ENCODE peak calls at places on chromosomes 16 and 17, in seven cellular contexts. G, I, P, Z, N, S and K are unnamed samples.

GRCh38 chr16:54431041-54431996 is 144.7 kb upstream of the IRX3 start:
- DNase-seq in G (no peak), I (peak; percentile 12), P (no peak), Z (no peak), N (no peak), S (no peak), K (peak; percentile 12)

GRCh38 chr16:5979905-5980550 is 882.4 kb upstream of the EEF2KMT start:
- DNase-seq in G (no peak), I (no peak), P (no peak), Z (no peak), N (no peak), S (no peak), K (no peak)

GRCh38 chr16:50549561-50549915 is 1.3 kb downstream of the NKD1 start:
- DNase-seq in G (no peak), I (no peak), P (no peak), Z (no peak), N (no peak), S (no peak), K (no peak)

GRCh38 chr16:3998793-3999478 is 117.3 kb downstream of the ADCY9 start:
- DNase-seq in G (peak; percentile 28), I (no peak), P (no peak), Z (peak; percentile 53), N (peak; percentile 48), S (peak; percentile 56), K (no peak)

GRCh38 chr17:21375162-21375560 is 996 bp upstream of the KCNJ12 start:
- DNase-seq in G (no peak), I (no peak), P (no peak), Z (no peak), N (no peak), S (no peak), K (no peak)

GRCh38 chr17:79988163-79988971 is 47.3 kb downstream of the TBC1D16 start:
- DNase-seq in G (peak; percentile 47), I (peak; percentile 93), P (no peak), Z (no peak), N (peak; percentile 92), S (no peak), K (peak; percentile 44)

GRCh38 chr16:73053379-73054130 is 5.6 kb upstream of the ZFHX3 start:
- DNase-seq in G (no peak), I (peak; percentile 78), P (no peak), Z (peak; percentile 42), N (peak; percentile 77), S (no peak), K (peak; percentile 82)

GRCh38 chr16:6835941-6836340 is 496.7 kb upstream of the RBFOX1 start:
- DNase-seq in G (no peak), I (no peak), P (no peak), Z (no peak), N (no peak), S (no peak), K (no peak)

GRCh38 chr16:81593481-81593880 is 148.9 kb downstream of the CMIP start:
- DNase-seq in G (no peak), I (no peak), P (no peak), Z (no peak), N (no peak), S (no peak), K (peak; percentile 52)

GRCh38 chr16:82738699-82739098 is 111.9 kb downstream of the CDH13 start:
- DNase-seq in G (no peak), I (peak; percentile 4), P (no peak), Z (no peak), N (peak; percentile 23), S (no peak), K (no peak)

GRCh38 chr17:61815863-61816523 is 47.3 kb downstream of the BRIP1 start:
- DNase-seq in G (no peak), I (no peak), P (no peak), Z (no peak), N (no peak), S (no peak), K (no peak)

GRCh38 chr17:7478276-7479138 is 924 bp downstream of the ZBTB4 start:
- DNase-seq in G (peak; percentile 77), I (peak; percentile 13), P (peak; percentile 59), Z (peak; percentile 67), N (peak; percentile 49), S (peak; percentile 63), K (peak; percentile 24)

GRCh38 chr17:31414590-31414918 is 23.1 kb downstream of the RAB11FIP4 start:
- DNase-seq in G (no peak), I (no peak), P (no peak), Z (no peak), N (no peak), S (no peak), K (no peak)

GRCh38 chr17:80262291-80262690 is 1.6 kb downstream of the RNF213 start:
- DNase-seq in G (no peak), I (no peak), P (no peak), Z (no peak), N (no peak), S (no peak), K (no peak)

GRCh38 chr17:65794572-65794971 is 233.1 kb upstream of the AXIN2 start:
- DNase-seq in G (no peak), I (peak; percentile 82), P (no peak), Z (peak; percentile 36), N (peak; percentile 36), S (no peak), K (peak; percentile 53)

GRCh38 chr17:63476857-63477470 is at the start of gene ACE:
- DNase-seq in G (no peak), I (peak; percentile 54), P (no peak), Z (peak; percentile 90), N (no peak), S (peak; percentile 40), K (no peak)

GRCh38 chr17:65407017-65407416 is 154.4 kb downstream of the AXIN2 start:
- DNase-seq in G (no peak), I (no peak), P (no peak), Z (no peak), N (peak; percentile 31), S (no peak), K (no peak)

GRCh38 chr17:18360518-18360917 is 2.8 kb downstream of the SHMT1 start:
- DNase-seq in G (no peak), I (no peak), P (no peak), Z (no peak), N (no peak), S (no peak), K (no peak)

GRCh38 chr16:64153718-64154117 is 968.1 kb downstream of the CDH11 start:
- DNase-seq in G (no peak), I (peak; percentile 73), P (no peak), Z (no peak), N (no peak), S (no peak), K (peak; percentile 50)

GRCh38 chr17:48483471-48484131 is 47.2 kb downstream of the HOXB1 start:
- DNase-seq in G (no peak), I (peak; percentile 99), P (no peak), Z (no peak), N (peak; percentile 96), S (peak; percentile 44), K (peak; percentile 95)

GRCh38 chr16:18833707-18834505 is 32.6 kb upstream of the ARL6IP1 start:
- DNase-seq in G (no peak), I (no peak), P (no peak), Z (no peak), N (no peak), S (no peak), K (no peak)

GRCh38 chr17:42409467-42410351 is 13.3 kb downstream of the CAVIN1 start:
- DNase-seq in G (peak; percentile 66), I (no peak), P (peak; percentile 92), Z (no peak), N (peak; percentile 94), S (peak; percentile 80), K (peak; percentile 93)

GRCh38 chr17:54754560-54754959 is 146.1 kb upstream of the TOM1L1 start:
- DNase-seq in G (no peak), I (no peak), P (no peak), Z (peak; percentile 17), N (no peak), S (no peak), K (no peak)
- TF ChIP-seq CTCF in G (no peak), I (peak; percentile 44), P (no peak), Z (peak; percentile 66), N (no peak), S (no peak), K (no peak)

GRCh38 chr16:11297492-11298142 is 16.5 kb upstream of the PRM1 start:
- DNase-seq in G (peak; percentile 87), I (no peak), P (peak; percentile 68), Z (peak; percentile 50), N (peak; percentile 82), S (peak; percentile 62), K (peak; percentile 9)
- H3K4me3 ChIP-seq in G (peak overlapping the region; percentile 29), I (no peak overlapping the region), P (peak overlapping the region; percentile 14), Z (no peak overlapping the region), N (no peak overlapping the region), S (peak overlapping the region; percentile 32), K (peak overlapping the region; percentile 4)

GRCh38 chr16:2447920-2448583 is 11.9 kb upstream of the TEDC2 start:
- DNase-seq in G (no peak), I (no peak), P (no peak), Z (no peak), N (no peak), S (no peak), K (peak; percentile 48)
- H3K36me3 ChIP-seq in G (peaks cover 39% of the 10 kb centered on the region), I (peaks cover 20% of the 10 kb centered on the region), P (no peaks in the 10 kb centered on the region), Z (peaks cover 88% of the 10 kb centered on the region), N (peaks cover 40% of the 10 kb centered on the region), S (peaks cover 22% of the 10 kb centered on the region), K (peaks cover 18% of the 10 kb centered on the region)

GRCh38 chr16:67183627-67184452 is at the start of gene MATCAP1:
- DNase-seq in G (peak; percentile 95), I (peak; percentile 93), P (peak; percentile 97), Z (peak; percentile 98), N (peak; percentile 98), S (peak; percentile 93), K (peak; percentile 96)
- TF ChIP-seq CTCF in G (no peak), I (no peak), P (no peak), Z (no peak), N (no peak), S (no peak), K (no peak)

GRCh38 chr16:38941-39892 is 14.2 kb downstream of the POLR3K start:
- DNase-seq in G (peak; percentile 62), I (peak; percentile 34), P (no peak), Z (no peak), N (no peak), S (no peak), K (peak; percentile 69)
- H3K4me3 ChIP-seq in G (no peak overlapping the region), I (no peak overlapping the region), P (no peak overlapping the region), Z (no peak overlapping the region), N (no peak overlapping the region), S (no peak overlapping the region), K (no peak overlapping the region)